ENCODE peak calls at places on chromosome 3, in seven cellular contexts. C is NCI-H2029, E is caudate nucleus, U is breast epithelium, Q is endothelial cell, G is NCI-H774, W is AG08395. S is an unnamed sample.

GRCh38 chr3:120461416-120461815 is 10.6 kb upstream of the FSTL1 start:
- DNase-seq in U (no peak), W (no peak), E (no peak), G (no peak), Q (no peak), C (no peak), S (no peak)

GRCh38 chr3:156764761-156765160 is 61.4 kb upstream of the LEKR1 start:
- DNase-seq in E (no peak), C (no peak), Q (no peak), G (no peak), W (no peak), U (no peak), S (no peak)

GRCh38 chr3:71131385-71131871 is 452.1 kb downstream of the FOXP1 start:
- DNase-seq in Q (no peak), C (no peak), W (no peak), G (no peak), E (no peak), U (no peak), S (no peak)

GRCh38 chr3:103210583-103210982 is 775.8 kb downstream of the ZPLD1 start:
- DNase-seq in W (no peak), G (no peak), C (no peak), Q (no peak), E (no peak), U (no peak), S (no peak)

GRCh38 chr3:61439116-61439459 is 122.3 kb upstream of the PTPRG start:
- DNase-seq in Q (no peak), W (no peak), G (no peak), C (no peak), U (no peak), E (no peak), S (no peak)

GRCh38 chr3:128486157-128486691 is 6.8 kb downstream of the GATA2 start:
- DNase-seq in U (no peak), Q (no peak), W (no peak), E (no peak), C (no peak), G (no peak), S (no peak)

GRCh38 chr3:4730734-4731133 is 237.6 kb downstream of the ITPR1 start:
- DNase-seq in W (no peak), G (no peak), U (no peak), Q (no peak), C (peak), E (no peak), S (no peak)

GRCh38 chr3:128426128-128426921 is 40.4 kb downstream of the DNAJB8 start:
- DNase-seq in Q (peak), E (no peak), C (no peak), G (peak), W (peak), U (no peak), S (peak)

S was measured in ecto neural progenitor cell.